ENCODE peak calls at places on chromosomes 1 and 21, in four cellular contexts. B is Panc1; F is effector memory CD4-positive, alpha-beta T cell; D is right lobe of liver. Y is an unnamed sample.

GRCh38 chr1:8133657-8134430 is 107.7 kb upstream of the ERRFI1 start:
- DNase-seq in D (peak; percentile 37), B (peak; percentile 71), F (no peak), Y (no peak)

GRCh38 chr1:194975913-194976312 is 1632.3 kb downstream of the KCNT2 start:
- DNase-seq in F (no peak), B (peak; percentile 70), D (no peak), Y (no peak)

GRCh38 chr1:29197590-29197924 is 15.9 kb upstream of the SRSF4 start:
- DNase-seq in F (no peak), B (no peak), D (no peak), Y (peak; percentile 43)

GRCh38 chr1:41806472-41807155 is 112.1 kb downstream of the HIVEP3 start:
- DNase-seq in B (no peak), D (no peak), F (peak; percentile 11), Y (peak; percentile 28)

GRCh38 chr1:24293392-24294227 is 25.5 kb upstream of the GRHL3 start:
- DNase-seq in B (no peak), D (no peak), F (no peak), Y (no peak)

GRCh38 chr21:28769683-28770082 is 223.0 kb downstream of the LTN1 start:
- DNase-seq in D (no peak), F (no peak), B (no peak), Y (no peak)

GRCh38 chr1:167548059-167548932 is 5.3 kb downstream of the CREG1 start:
- DNase-seq in D (no peak), B (no peak), F (no peak), Y (no peak)

GRCh38 chr1:51281807-51282206 is 45.7 kb downstream of the RNF11 start:
- DNase-seq in D (no peak), B (no peak), F (no peak), Y (no peak)

GRCh38 chr1:93670141-93670540 is 11.5 kb downstream of the BCAR3 start:
- DNase-seq in F (no peak), D (no peak), B (no peak), Y (no peak)

DNA sequence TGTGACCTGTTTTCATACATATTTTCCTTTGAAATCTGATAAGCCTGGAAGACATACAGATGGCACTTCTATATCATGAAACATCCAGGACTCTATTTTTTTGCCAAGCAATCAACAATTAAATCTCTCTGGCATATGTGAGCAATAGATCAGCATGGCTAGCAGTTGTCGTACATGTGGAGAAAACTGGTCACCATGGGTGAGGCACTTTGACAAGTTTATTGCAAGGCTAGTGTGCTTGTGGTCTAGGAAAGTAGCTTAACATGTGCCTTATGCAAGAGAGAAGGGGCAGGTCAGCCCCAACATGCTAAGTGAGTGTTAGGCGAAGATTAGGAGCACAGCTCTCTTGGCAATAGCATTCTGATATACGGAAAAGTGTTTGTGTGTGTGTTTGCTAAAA is 14.3 kb downstream of the PRRX1 start:
- DNase-seq in D (no peak), B (no peak), F (no peak), Y (no peak)
- H3K4me1 ChIP-seq in D (no peaks in the 10 kb centered on the region), B (no peaks in the 10 kb centered on the region), F (no peaks in the 10 kb centered on the region), Y (no peaks in the 10 kb centered on the region)

GRCh38 chr1:214367841-214368240 is 86.9 kb downstream of the SMYD2 start:
- DNase-seq in D (no peak), F (no peak), B (no peak), Y (no peak)
- H3K36me3 ChIP-seq in D (no peaks in the 10 kb centered on the region), F (no peaks in the 10 kb centered on the region), B (peaks cover 46% of the 10 kb centered on the region), Y (no peaks in the 10 kb centered on the region)

GRCh38 chr1:40710581-40711315 is 19.2 kb downstream of the NFYC start:
- DNase-seq in F (no peak), D (no peak), B (no peak), Y (no peak)

GRCh38 chr1:40712405-40712944 is 21.0 kb downstream of the NFYC start:
- DNase-seq in D (no peak), F (no peak), B (no peak), Y (no peak)

GRCh38 chr1:40709802-40710278 is 18.3 kb downstream of the NFYC start:
- DNase-seq in B (no peak), D (no peak), F (no peak), Y (no peak)

GRCh38 chr1:40712997-40713396 is 21.5 kb downstream of the NFYC start:
- DNase-seq in F (no peak), D (no peak), B (no peak), Y (peak; percentile 14)

GRCh38 chr1:40711465-40712404 is 20.2 kb downstream of the NFYC start:
- DNase-seq in F (no peak), B (no peak), D (no peak), Y (no peak)
- H3K4me1 ChIP-seq in F (peaks cover 14% of the 10 kb centered on the region), B (peaks cover 33% of the 10 kb centered on the region), D (peaks cover 36% of the 10 kb centered on the region), Y (peaks cover 61% of the 10 kb centered on the region)

GRCh38 chr1:19078503-19078902 is 122.0 kb upstream of the IFFO2 start:
- DNase-seq in B (no peak), D (no peak), F (no peak), Y (no peak)
- H3K36me3 ChIP-seq in B (peaks cover 34% of the 10 kb centered on the region), D (peaks cover 43% of the 10 kb centered on the region), F (peaks cover 78% of the 10 kb centered on the region), Y (peaks cover 75% of the 10 kb centered on the region)

DNA sequence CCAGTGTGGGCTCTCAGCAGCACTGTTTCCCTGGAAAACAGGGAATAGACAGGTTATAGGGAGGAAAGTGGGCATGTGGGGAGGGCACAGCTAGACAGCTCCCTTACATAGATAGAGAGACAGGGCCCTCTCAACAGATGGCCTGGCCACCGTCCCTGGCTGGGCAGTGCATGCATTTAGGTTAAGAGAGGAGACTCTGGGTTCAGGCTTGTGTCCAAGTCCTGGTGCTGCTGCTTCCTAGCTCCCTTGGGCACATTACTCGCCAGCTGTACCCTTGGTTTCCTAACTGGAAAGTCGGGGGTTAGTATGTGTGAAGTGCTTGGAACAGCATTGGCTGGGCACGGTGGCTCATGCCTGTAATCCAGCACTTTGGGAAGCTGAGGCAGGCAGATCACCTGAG is 9.1 kb downstream of the PLOD1 start:
- DNase-seq in D (no peak), B (no peak), F (no peak), Y (no peak)
- H3K4me1 ChIP-seq in D (peaks cover 6% of the 10 kb centered on the region), B (peaks cover 5% of the 10 kb centered on the region), F (no peaks in the 10 kb centered on the region), Y (no peaks in the 10 kb centered on the region)

GRCh38 chr1:89361681-89362080 is 2.2 kb upstream of the GBP6 start:
- DNase-seq in D (no peak), F (no peak), B (no peak), Y (no peak)

GRCh38 chr1:89360716-89361115 is 3.1 kb upstream of the GBP6 start:
- DNase-seq in F (no peak), B (no peak), D (no peak), Y (no peak)

GRCh38 chr1:89363638-89364536 is at the start of gene GBP6:
- DNase-seq in B (no peak), F (no peak), D (no peak), Y (no peak)

GRCh38 chr1:89365206-89365605 is 1.3 kb downstream of the GBP6 start:
- DNase-seq in F (no peak), D (no peak), B (no peak), Y (no peak)

GRCh38 chr1:89363196-89363595 is 663 bp upstream of the GBP6 start:
- DNase-seq in F (no peak), D (no peak), B (no peak), Y (no peak)
- H3K36me3 ChIP-seq in F (no peaks in the 10 kb centered on the region), D (no peaks in the 10 kb centered on the region), B (no peaks in the 10 kb centered on the region), Y (no peaks in the 10 kb centered on the region)

Y was measured in CD4-positive, alpha-beta memory T cell.